ENCODE peak calls at places on chromosomes 12 and 14, in four cellular contexts. N, B, V and R are unnamed samples.

GRCh38 chr14:71115306-71115705 is 208.0 kb downstream of the PCNX1 start:
- DNase-seq in N (no peak), V (no peak), B (no peak), R (no peak)

GRCh38 chr12:1091350-1091749 is 100.3 kb downstream of the ERC1 start:
- DNase-seq in B (no peak), V (no peak), N (no peak), R (no peak)

GRCh38 chr14:66114071-66114470 is 372.1 kb upstream of the CCDC196 start:
- DNase-seq in V (no peak), B (no peak), N (no peak), R (no peak)

GRCh38 chr14:100568164-100568997 is 18.8 kb downstream of the BEGAIN start:
- DNase-seq in N (no peak), V (no peak), B (no peak), R (no peak)

GRCh38 chr12:24821691-24822090 is 127.2 kb downstream of the BCAT1 start:
- DNase-seq in N (no peak), B (no peak), V (no peak), R (no peak)

GRCh38 chr14:33800735-33801163 is 150.1 kb downstream of the EGLN3 start:
- DNase-seq in V (no peak), B (no peak), N (no peak), R (no peak)

GRCh38 chr12:89988156-89988555 is 279.5 kb upstream of the ATP2B1 start:
- DNase-seq in N (no peak), V (no peak), B (no peak), R (no peak)

GRCh38 chr12:127761880-127762279 is 505.1 kb upstream of the TMEM132C start:
- DNase-seq in V (no peak), B (no peak), N (no peak), R (no peak)

DNA sequence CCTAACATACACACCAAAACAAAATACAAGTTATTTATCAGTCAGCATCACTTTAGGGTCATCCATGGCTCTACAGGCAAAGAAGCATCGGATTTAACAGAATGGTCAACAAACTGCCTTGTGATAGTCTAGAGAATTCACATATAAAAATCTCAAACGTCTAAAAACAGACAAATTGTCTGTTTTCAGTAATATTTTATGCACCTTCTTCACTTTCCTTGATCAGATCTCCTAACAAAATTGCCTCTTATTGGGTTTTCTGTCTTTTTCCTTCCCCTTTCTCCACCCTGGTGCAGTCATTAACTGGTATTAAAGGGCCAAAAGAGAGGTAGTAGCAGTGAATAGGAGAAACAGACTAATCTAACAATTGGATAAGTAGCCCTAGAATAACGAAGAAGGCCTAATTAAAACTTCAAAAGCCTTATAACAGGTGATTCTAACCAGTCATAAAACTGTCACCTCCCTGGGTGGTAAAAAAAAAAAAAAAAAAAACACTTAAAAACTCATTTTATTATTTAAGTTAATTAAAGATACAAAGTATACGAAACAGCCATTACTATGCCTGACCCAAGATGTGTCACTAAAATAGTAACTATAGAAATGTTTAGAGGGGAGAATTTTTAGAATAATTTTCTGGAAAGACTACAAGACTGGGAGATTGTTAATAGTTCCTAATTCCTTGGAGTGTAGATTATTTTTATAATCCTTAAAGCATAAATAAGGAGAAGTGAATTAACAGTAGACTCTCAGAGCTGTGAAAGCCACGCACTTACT is 1.5 kb downstream of the KIF21A start:
- DNase-seq in B (no peak), V (no peak), N (no peak), R (no peak)
- H3K27ac ChIP-seq in B (no peak overlapping the region), V (peak overlapping the region; percentile 57), N (no peak overlapping the region), R (no peak overlapping the region)

DNA sequence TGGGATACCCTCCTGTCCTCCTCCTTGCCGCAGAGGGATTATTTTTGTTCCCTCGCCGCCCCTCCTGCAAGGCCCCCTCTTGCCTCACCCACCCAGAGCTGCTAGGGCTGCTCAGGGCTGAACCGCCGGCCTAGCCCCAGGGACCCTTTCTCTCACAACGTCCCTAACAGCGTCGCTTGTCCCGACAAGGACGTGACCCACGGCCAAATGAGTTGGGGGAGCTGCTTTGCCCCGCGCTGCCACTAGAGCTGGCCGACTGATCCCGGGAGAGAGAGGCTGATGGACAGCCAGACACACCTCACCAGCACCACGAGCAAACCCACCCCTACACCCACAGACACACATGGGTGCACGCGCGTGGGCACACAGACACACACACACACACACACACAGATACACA is 154.6 kb upstream of the ALG10B start:
- DNase-seq in B (no peak), N (no peak), V (no peak), R (no peak)
- H3K9me3 ChIP-seq in B (peaks cover 6% of the 10 kb centered on the region), N (no peaks in the 10 kb centered on the region), V (no peaks in the 10 kb centered on the region), R (peaks cover 4% of the 10 kb centered on the region)

GRCh38 chr12:57612711-57613426 is 1.6 kb downstream of the ARHGEF25 start:
- DNase-seq in N (no peak), V (no peak), B (no peak), R (no peak)

GRCh38 chr12:57611116-57611809 is at the start of gene ARHGEF25:
- DNase-seq in V (no peak), N (peak; percentile 49), B (peak; percentile 24), R (peak; percentile 8)

GRCh38 chr12:57610553-57611115 is 601 bp upstream of the ARHGEF25 start:
- DNase-seq in V (no peak), B (no peak), N (no peak), R (peak; percentile 8)

GRCh38 chr12:57613427-57614109 is 2.3 kb downstream of the ARHGEF25 start:
- DNase-seq in N (no peak), V (no peak), B (no peak), R (no peak)

DNA sequence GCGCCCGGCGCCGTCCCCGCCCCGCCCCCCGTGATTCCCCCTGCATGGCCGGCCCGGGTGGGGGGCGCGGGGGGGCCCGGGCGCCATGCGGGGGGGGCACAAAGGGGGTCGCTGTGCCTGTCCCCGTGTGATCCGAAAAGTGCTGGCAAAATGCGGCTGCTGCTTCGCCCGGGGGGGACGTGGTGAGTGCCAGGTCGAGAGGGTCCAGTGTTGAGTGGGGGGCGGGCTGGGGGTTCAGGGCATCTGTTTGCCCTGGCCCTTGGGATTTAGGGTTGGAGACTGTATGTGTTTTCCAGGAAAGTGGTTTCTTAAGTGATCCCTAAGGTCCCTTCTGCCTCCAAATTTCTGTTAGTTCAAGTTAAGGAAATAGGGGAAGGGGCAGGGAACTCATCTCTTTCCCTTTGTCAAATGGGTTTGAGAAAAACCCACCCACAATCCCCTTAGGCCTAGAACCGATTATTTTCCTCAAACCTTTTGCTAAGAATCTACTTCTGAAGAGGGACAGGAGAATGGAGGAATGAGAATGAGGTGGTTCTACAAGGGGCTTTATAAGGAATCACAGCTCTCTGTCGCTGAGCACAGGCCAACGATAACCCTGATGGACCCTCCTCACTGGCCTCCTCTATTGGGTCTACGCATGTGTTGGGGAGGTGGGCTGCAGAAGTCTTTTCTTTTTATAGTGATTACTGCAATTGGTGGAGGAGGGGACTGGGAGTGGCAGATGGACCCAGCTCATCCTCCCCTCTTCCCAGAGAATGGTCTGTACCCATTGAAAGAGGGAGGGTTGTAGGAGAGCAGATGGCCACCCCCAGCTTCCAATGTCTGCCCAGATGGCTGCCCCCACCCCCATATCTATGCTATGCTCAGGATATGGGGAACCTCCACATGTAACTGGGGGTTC is 825 bp downstream of the ARHGEF25 start:
- DNase-seq in V (no peak), B (no peak), N (no peak), R (no peak)
- H3K4me3 ChIP-seq in V (peak overlapping the region; percentile 80), B (peak overlapping the region; percentile 54), N (peak overlapping the region; percentile 90), R (peak overlapping the region; percentile 29)

DNA sequence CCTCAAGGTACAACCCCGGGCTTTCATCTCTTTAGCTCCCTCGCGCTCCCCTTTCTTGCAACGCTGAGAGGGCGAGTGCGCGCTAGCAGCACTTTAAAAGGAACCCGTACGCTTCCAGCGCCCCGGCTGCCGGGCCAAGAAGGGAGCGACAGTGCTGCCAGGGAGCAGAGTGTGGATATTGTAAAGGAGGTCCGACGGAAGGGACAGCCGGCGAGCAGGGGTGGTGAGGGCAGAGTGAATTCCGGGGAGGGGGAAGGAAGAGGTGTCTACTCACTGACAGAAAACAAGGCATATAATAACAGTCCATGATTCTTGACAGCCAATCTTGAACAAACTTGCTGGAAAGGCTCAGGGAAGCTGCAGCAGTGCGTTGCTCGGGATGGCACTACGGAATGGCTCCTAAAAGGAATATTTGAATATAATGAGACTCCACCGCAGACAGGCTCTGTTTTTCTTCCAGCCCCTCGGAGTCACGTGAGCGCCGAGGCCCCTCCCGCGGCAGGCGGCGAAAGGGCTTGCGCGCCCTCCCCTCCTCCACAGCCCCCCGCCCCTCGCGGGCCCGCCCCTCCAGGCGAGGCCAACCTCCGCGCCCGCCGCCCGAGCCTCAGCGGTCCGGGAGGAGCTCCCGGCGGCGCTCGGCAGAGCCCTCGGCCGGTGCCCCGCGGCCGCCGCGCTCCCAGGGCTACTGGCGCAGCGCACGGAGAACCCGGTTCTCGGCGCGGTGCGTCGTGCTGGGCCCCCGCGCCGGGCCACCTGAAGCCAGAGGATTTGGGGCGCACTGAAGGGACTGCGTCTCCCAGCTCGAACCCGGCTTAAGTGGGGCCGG is 3.4 kb downstream of the BMP4 start:
- DNase-seq in N (peak; percentile 91), B (peak; percentile 94), V (no peak), R (peak; percentile 65)
- H3K27ac ChIP-seq in N (peak overlapping the region; percentile 80), B (peak overlapping the region; percentile 73), V (peak overlapping the region; percentile 80), R (no peak overlapping the region)

DNA sequence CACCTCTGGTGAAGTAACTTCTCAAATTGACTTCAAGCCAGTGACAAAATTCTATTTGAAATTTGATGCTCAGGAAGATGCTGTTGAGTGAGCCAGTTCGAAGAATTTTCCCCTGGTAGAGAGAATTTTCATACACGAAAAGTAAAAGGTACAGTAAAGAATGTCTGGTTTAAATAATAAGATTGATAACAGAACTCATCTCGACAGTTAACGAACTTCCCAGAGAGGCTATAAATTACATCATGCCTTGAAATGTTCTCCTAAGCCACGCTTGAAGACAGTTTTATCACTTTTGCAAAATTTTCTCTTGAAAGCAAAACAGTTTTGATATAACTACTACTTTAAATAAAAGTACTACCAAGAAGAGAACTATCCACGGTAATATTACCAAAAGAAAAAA is 14.4 kb upstream of the OR11G2 start:
- DNase-seq in V (no peak), N (no peak), B (no peak), R (no peak)
- H3K9me3 ChIP-seq in V (no peaks in the 10 kb centered on the region), N (no peaks in the 10 kb centered on the region), B (peaks cover 3% of the 10 kb centered on the region), R (no peaks in the 10 kb centered on the region)

DNA sequence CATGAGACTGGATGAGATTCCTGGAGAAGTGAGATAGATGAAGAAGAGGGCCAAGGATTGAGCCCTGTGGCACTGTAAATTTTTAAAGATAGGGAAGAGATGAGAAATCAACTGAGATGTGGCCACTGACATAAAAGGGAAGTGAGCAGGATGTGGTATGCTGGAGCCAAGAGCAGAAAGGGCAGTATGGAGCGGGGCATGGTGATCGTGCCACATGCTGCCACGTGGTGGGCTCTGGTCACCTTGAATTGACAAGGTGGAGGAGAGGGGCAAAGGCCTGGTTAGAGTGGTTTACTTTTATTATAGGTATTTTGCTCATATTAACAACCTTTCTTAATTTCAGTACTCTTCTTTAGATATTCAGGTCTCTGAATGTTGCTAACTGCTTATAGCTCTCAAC is 257.9 kb downstream of the NEDD1 start:
- DNase-seq in B (no peak), N (no peak), V (no peak), R (no peak)
- H3K4me3 ChIP-seq in B (no peak overlapping the region), N (no peak overlapping the region), V (no peak overlapping the region), R (no peak overlapping the region)